ENCODE peak calls at places on chromosomes 2 and 18, in eight cellular contexts. F, J, H, L, A, D, Z and E are unnamed samples.

GRCh38 chr2:214575030-214575949 is 164.4 kb downstream of the VWC2L start:
- DNase-seq in F (no peak), J (no peak), H (no peak), L (no peak), A (no peak), D (no peak), Z (no peak), E (no peak)

GRCh38 chr2:224608104-224608503 is 22.9 kb upstream of the CUL3 start:
- DNase-seq in F (peak), J (no peak), H (no peak), L (no peak), A (no peak), D (no peak), Z (no peak), E (peak)

GRCh38 chr2:8984152-8984551 is 19.3 kb downstream of the MBOAT2 start:
- DNase-seq in F (no peak), J (no peak), H (no peak), L (no peak), A (peak), D (no peak), Z (no peak), E (no peak)

GRCh38 chr18:25136416-25137132 is 215.4 kb downstream of the ZNF521 start:
- DNase-seq in F (no peak), J (no peak), H (no peak), L (no peak), A (no peak), D (no peak), Z (no peak), E (no peak)

GRCh38 chr2:101672047-101672446 is 25.5 kb upstream of the MAP4K4 start:
- DNase-seq in F (no peak), J (no peak), H (no peak), L (no peak), A (no peak), D (no peak), Z (no peak), E (no peak)

GRCh38 chr2:103859238-103859637 is 994.7 kb upstream of the POU3F3 start:
- DNase-seq in F (no peak), J (no peak), H (peak), L (no peak), A (no peak), D (no peak), Z (no peak), E (peak)

GRCh38 chr2:10329880-10330699 is 27.4 kb downstream of the HPCAL1 start:
- DNase-seq in F (peak), J (peak), H (peak), L (no peak), A (no peak), D (peak), Z (no peak), E (no peak)

GRCh38 chr2:45892757-45893156 is 241.3 kb downstream of the PRKCE start:
- DNase-seq in F (no peak), J (no peak), H (no peak), L (no peak), A (no peak), D (no peak), Z (peak), E (peak)

GRCh38 chr2:98911376-98912154 is 24.5 kb downstream of the CRACDL start:
- DNase-seq in F (no peak), J (no peak), H (no peak), L (no peak), A (no peak), D (no peak), Z (no peak), E (peak)

GRCh38 chr2:109166811-109167210 is 37.8 kb downstream of the SH3RF3 start:
- DNase-seq in F (no peak), J (no peak), H (no peak), L (no peak), A (no peak), D (peak), Z (no peak), E (no peak)

GRCh38 chr2:171347591-171348032 is 86.2 kb downstream of the METTL8 start:
- DNase-seq in F (peak), J (peak), H (peak), L (no peak), A (no peak), D (peak), Z (peak), E (no peak)

GRCh38 chr2:8882094-8882493 is 44.7 kb upstream of the KIDINS220 start:
- DNase-seq in F (peak), J (no peak), H (peak), L (no peak), A (no peak), D (peak), Z (peak), E (peak)

GRCh38 chr2:165539985-165540384 is 70.5 kb downstream of the CSRNP3 start:
- DNase-seq in F (no peak), J (no peak), H (no peak), L (no peak), A (no peak), D (no peak), Z (no peak), E (peak)

GRCh38 chr2:85539361-85540130 is 578 bp downstream of the MAT2A start:
- DNase-seq in F (peak), J (peak), H (peak), L (no peak), A (peak), D (peak), Z (peak), E (peak)

GRCh38 chr2:117523267-117523666 is 291.2 kb upstream of the DDX18 start:
- DNase-seq in F (no peak), J (no peak), H (peak), L (no peak), A (no peak), D (no peak), Z (peak), E (peak)

GRCh38 chr2:66853585-66853984 is 418.7 kb downstream of the MEIS1 start:
- DNase-seq in F (no peak), J (no peak), H (no peak), L (no peak), A (no peak), D (no peak), Z (no peak), E (peak)

GRCh38 chr18:78607221-78607620 is 372.4 kb upstream of the SALL3 start:
- DNase-seq in F (no peak), J (no peak), H (no peak), L (no peak), A (no peak), D (no peak), Z (no peak), E (no peak)

GRCh38 chr2:234372506-234372905 is 124.4 kb downstream of the ARL4C start:
- DNase-seq in F (no peak), J (no peak), H (no peak), L (no peak), A (no peak), D (no peak), Z (no peak), E (no peak)

GRCh38 chr2:119255760-119256573 is 32.3 kb downstream of the STEAP3 start:
- DNase-seq in F (peak), J (no peak), H (peak), L (no peak), A (no peak), D (peak), Z (no peak), E (no peak)

GRCh38 chr18:78573773-78574172 is 405.8 kb upstream of the SALL3 start:
- DNase-seq in F (no peak), J (no peak), H (no peak), L (no peak), A (no peak), D (no peak), Z (no peak), E (no peak)